ENCODE peak calls at places on chromosomes 12 and 14, in four cellular contexts. H is LoVo, N is tibial nerve, D is Ammon's horn. O is an unnamed sample.
A peak's percentile ranks its signal among the peaks of the same experiment; 100 is the strongest.

GRCh38 chr12:101891462-101891971 is 14.1 kb downstream of the DRAM1 start:
- DNase-seq in D (no peak), N (no peak), H (no peak), O (peak; percentile 19)

GRCh38 chr12:69556383-69556782 is 28.9 kb upstream of the CCT2 start:
- DNase-seq in H (no peak), D (no peak), N (no peak), O (no peak)

GRCh38 chr14:57364659-57365450 is 25.5 kb upstream of the NAA30 start:
- DNase-seq in H (no peak), N (no peak), D (no peak), O (no peak)

GRCh38 chr14:103641181-103641580 is 12.2 kb downstream of the KLC1 start:
- DNase-seq in H (no peak), N (no peak), D (no peak), O (no peak)

GRCh38 chr14:74881425-74882102 is at the start of gene DLST:
- DNase-seq in H (peak; percentile 90), D (peak; percentile 84), N (peak; percentile 76), O (peak; percentile 75)

GRCh38 chr14:30114051-30114450 is 186.4 kb upstream of the PRKD1 start:
- DNase-seq in D (no peak), H (no peak), N (no peak), O (no peak)

GRCh38 chr12:22529281-22530060 is 14.9 kb downstream of the C2CD5 start:
- DNase-seq in H (peak; percentile 32), N (no peak), D (no peak), O (no peak)

GRCh38 chr12:114913871-114914801 is 230.2 kb upstream of the TBX3 start:
- DNase-seq in D (no peak), N (no peak), H (peak; percentile 89), O (peak; percentile 81)

GRCh38 chr12:20631711-20632110 is 63.4 kb upstream of the SLCO1C1 start:
- DNase-seq in H (no peak), N (no peak), D (peak; percentile 14), O (peak; percentile 21)

GRCh38 chr12:50725011-50725899 is 38.6 kb upstream of the ATF1 start:
- DNase-seq in N (no peak), D (no peak), H (no peak), O (peak; percentile 71)

GRCh38 chr12:108800591-108800990 is 56.8 kb downstream of the SSH1 start:
- DNase-seq in N (no peak), H (no peak), D (no peak), O (no peak)

GRCh38 chr14:99459491-99460100 is 21.1 kb downstream of the SETD3 start:
- DNase-seq in N (no peak), D (no peak), H (no peak), O (no peak)

GRCh38 chr14:22691171-22691570 is 47.0 kb upstream of the OR6J1 start:
- DNase-seq in N (no peak), D (no peak), H (no peak), O (no peak)

GRCh38 chr12:8145754-8146415 is 10.9 kb upstream of the ZNF705A start:
- DNase-seq in H (no peak), N (no peak), D (peak; percentile 82), O (no peak)

GRCh38 chr12:68405292-68405900 is 73.2 kb upstream of the MDM1 start:
- DNase-seq in N (no peak), H (peak; percentile 26), D (no peak), O (no peak)

GRCh38 chr12:97556201-97556824 is 93.7 kb downstream of the RMST start:
- DNase-seq in N (no peak), H (peak; percentile 25), D (peak; percentile 5), O (peak; percentile 80)

GRCh38 chr12:62250671-62251608 is 9.3 kb upstream of the USP15 start:
- DNase-seq in N (no peak), H (no peak), D (no peak), O (no peak)

GRCh38 chr12:132446535-132447326 is 43.2 kb upstream of the FBRSL1 start:
- DNase-seq in H (no peak), N (no peak), D (no peak), O (peak; percentile 83)

GRCh38 chr12:105622846-105623245 is 292.4 kb downstream of the C12orf75 start:
- DNase-seq in H (no peak), D (no peak), N (no peak), O (no peak)

GRCh38 chr12:38823743-38824142 is 81.6 kb downstream of the CPNE8 start:
- DNase-seq in N (no peak), H (no peak), D (peak; percentile 13), O (no peak)

GRCh38 chr14:57822081-57822480 is 43.8 kb downstream of the SLC35F4 start:
- DNase-seq in D (no peak), N (no peak), H (no peak), O (no peak)

GRCh38 chr14:95052016-95052585 is 105.2 kb downstream of the DICER1 start:
- DNase-seq in H (no peak), D (no peak), N (no peak), O (no peak)

GRCh38 chr14:56333361-56334279 is 215.4 kb downstream of the PELI2 start:
- DNase-seq in D (peak; percentile 20), N (no peak), H (peak; percentile 53), O (no peak)

GRCh38 chr12:79174656-79175055 is 310.1 kb downstream of the SYT1 start:
- DNase-seq in H (peak; percentile 41), N (no peak), D (peak; percentile 48), O (no peak)

GRCh38 chr14:100532154-100532915 is 54.9 kb downstream of the BEGAIN start:
- DNase-seq in H (no peak), N (peak; percentile 10), D (no peak), O (no peak)